ENCODE peak calls at places on chromosomes 11 and 22, in seven cellular contexts. K, C, B, E, G, O and Z are unnamed samples. For H3K27me3 and H3K36me3, the result is how much of the 10 kb centered on the place peaks cover.

GRCh38 chr11:61832758-61833157 is 4.7 kb downstream of the FADS2 start:
- DNase-seq in K (no peak), C (no peak), B (no peak), E (no peak), G (no peak), O (no peak), Z (no peak)

GRCh38 chr11:21142007-21142406 is 472.6 kb downstream of the NELL1 start:
- DNase-seq in K (no peak), C (no peak), B (peak), E (peak), G (no peak), O (no peak), Z (peak)

GRCh38 chr22:50675553-50676199 is 3.1 kb downstream of the SHANK3 start:
- DNase-seq in K (no peak), C (no peak), B (no peak), E (no peak), G (no peak), O (no peak), Z (no peak)

GRCh38 chr11:11841121-11841604 is 609 bp upstream of the USP47 start:
- DNase-seq in K (peak), C (no peak), B (peak), E (peak), G (peak), O (peak), Z (peak)

GRCh38 chr11:10650630-10651029 is 42.9 kb downstream of the IRAG1 start:
- DNase-seq in K (no peak), C (no peak), B (no peak), E (no peak), G (no peak), O (no peak), Z (no peak)

GRCh38 chr22:29093501-29093921 is 20.7 kb downstream of the KREMEN1 start:
- DNase-seq in K (peak), C (no peak), B (no peak), E (no peak), G (peak), O (no peak), Z (no peak)

GRCh38 chr11:126214446-126215240 is 3.1 kb downstream of the FAM118B start:
- DNase-seq in K (peak), C (no peak), B (peak), E (no peak), G (peak), O (peak), Z (no peak)

GRCh38 chr11:131987703-131988102 is 617.3 kb downstream of the NTM start:
- DNase-seq in K (no peak), C (no peak), B (peak), E (no peak), G (no peak), O (no peak), Z (no peak)

GRCh38 chr11:70501933-70502540 is 103.7 kb downstream of the CTTN start:
- DNase-seq in K (no peak), C (no peak), B (no peak), E (peak), G (no peak), O (no peak), Z (no peak)

GRCh38 chr11:75163917-75164316 is 13.0 kb downstream of the SLCO2B1 start:
- DNase-seq in K (no peak), C (no peak), B (no peak), E (no peak), G (no peak), O (no peak), Z (peak)
- H3K4me3 ChIP-seq in K (no peak), C (no peak), B (no peak), E (no peak), G (no peak), O (no peak), Z (no peak)

DNA sequence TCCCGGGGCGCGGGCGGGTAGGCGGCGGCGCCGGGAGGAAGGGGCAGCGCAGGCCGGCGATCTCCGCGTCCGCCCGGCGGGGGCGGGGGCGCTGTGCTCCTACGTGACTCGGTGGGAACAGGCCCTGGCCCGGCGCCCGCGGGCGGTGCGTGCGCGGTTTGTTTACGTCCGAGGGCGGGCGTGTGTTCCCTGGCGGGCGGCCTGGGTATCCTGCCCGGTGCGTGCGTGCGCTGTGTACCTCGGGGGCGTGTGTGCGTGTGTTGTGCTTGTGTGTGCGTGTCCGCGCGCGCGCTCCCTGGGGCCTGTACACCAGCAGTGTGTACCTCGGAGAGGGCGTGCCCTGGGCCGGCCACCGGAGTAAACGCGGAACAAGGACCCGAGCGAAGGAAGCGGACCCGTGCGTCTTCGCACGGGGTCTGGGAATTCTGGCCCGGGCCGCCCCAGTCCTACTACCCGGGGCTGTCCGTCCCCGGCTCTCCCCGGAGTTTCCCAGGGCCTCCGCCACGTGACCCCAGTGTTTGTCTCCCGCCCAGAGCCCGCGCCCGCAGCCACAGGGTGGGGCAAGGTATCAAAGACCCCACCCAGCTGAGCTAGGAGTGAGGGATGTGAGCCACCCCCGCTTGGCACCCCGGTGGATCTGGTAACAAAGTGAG is 769 bp downstream of the MAFF start:
- DNase-seq in K (peak), C (peak), B (peak), E (peak), G (peak), O (peak), Z (peak)
- H3K27me3 ChIP-seq in K (under half), C (under half), B (under half), E (under half), G (under half), O (under half), Z (under half)

DNA sequence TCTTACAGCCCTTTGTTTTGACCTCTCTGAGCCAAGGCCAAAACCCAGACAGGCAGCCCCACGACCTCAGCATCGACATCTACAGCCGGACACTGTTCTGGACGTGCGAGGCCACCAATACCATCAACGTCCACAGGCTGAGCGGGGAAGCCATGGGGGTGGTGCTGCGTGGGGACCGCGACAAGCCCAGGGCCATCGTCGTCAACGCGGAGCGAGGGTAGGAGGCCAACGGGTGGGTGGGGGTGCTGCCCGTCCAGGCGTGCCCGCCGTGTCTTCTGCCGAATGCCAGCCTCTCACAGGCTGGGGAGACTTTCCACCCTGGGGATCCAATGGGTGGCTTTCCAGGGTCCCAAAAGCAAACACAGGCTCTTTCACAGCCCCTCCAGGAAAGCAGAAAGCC is 37.1 kb upstream of the PPP6R3 start:
- DNase-seq in K (no peak), C (no peak), B (no peak), E (no peak), G (no peak), O (no peak), Z (no peak)
- H3K36me3 ChIP-seq in K (under half), C (under half), B (under half), E (under half), G (under half), O (under half), Z (under half)

DNA sequence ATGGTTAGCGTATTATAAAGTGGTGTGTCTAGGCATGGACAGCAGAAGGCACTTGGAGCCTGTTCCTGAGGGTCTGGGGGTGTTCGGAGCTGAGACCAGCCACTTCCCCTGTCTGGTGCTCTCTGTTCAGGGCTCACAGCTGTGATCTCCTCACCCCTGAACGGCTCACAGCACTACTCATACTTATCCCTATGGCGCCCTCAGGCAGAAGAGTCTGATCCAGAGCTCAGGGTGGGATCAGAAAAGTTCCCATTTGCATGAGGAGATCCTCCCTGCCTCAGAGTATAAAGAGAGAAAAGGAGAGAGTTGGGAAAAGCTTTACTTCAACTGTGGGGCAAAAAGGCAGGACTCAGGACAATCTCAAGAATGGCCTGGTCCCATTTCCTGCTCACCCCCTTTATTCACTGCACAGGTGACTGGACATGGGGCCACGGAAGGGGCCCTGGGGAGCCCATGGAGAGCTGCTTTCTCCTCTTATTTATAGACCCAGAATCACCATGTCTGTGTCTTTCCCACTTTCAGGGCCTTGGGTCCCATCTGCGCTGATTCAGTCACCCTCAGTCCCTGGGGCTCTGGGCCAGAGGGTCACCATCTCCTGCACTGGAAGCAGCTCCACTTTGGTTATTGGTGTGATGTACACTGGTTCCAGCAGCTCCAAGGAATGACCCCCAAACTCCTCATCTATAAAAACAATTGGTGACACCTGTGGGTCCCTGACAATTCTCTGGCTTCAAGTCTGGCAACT is 97.0 kb upstream of the TOP3B start:
- DNase-seq in K (no peak), C (no peak), B (no peak), E (peak), G (no peak), O (no peak), Z (no peak)
- H3K4me3 ChIP-seq in K (no peak), C (no peak), B (no peak), E (no peak), G (no peak), O (no peak), Z (no peak)

DNA sequence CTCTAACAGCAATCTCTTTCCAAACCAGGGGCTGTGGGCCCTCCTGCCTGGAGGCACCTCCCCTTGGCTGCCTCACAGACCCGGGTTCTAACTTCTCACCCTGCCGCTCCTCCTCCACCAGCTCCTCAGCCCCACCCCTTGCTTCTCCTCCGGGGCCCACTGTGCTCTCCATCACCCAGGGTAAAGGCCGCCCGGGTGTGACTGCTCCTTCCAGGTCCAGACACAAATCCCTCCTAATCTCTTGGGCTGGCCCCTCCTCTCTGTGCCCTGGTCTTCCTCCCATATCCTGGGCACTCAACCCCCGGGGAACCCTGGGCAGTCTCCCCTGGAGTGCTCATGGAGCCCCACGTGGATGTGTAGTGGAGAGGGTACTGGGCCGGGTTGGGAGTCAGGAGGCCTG is 14.0 kb downstream of the TMPRSS13 start:
- DNase-seq in K (no peak), C (no peak), B (peak), E (peak), G (no peak), O (no peak), Z (peak)
- H3K27me3 ChIP-seq in K (under half), C (under half), B (under half), E (under half), G (half or more), O (under half), Z (under half)

GRCh38 chr11:124638500-124638899 is 15.8 kb downstream of the TBRG1 start:
- DNase-seq in K (no peak), C (no peak), B (no peak), E (no peak), G (no peak), O (no peak), Z (no peak)

GRCh38 chr11:124627546-124627945 is 4.9 kb downstream of the TBRG1 start:
- DNase-seq in K (no peak), C (no peak), B (no peak), E (no peak), G (no peak), O (no peak), Z (no peak)

GRCh38 chr11:124629961-124630360 is 7.3 kb downstream of the TBRG1 start:
- DNase-seq in K (no peak), C (no peak), B (no peak), E (no peak), G (no peak), O (no peak), Z (no peak)

GRCh38 chr11:124633355-124633754 is 10.7 kb downstream of the TBRG1 start:
- DNase-seq in K (peak), C (no peak), B (no peak), E (no peak), G (peak), O (no peak), Z (no peak)
- H3K36me3 ChIP-seq in K (half or more), C (under half), B (under half), E (half or more), G (half or more), O (under half), Z (under half)

DNA sequence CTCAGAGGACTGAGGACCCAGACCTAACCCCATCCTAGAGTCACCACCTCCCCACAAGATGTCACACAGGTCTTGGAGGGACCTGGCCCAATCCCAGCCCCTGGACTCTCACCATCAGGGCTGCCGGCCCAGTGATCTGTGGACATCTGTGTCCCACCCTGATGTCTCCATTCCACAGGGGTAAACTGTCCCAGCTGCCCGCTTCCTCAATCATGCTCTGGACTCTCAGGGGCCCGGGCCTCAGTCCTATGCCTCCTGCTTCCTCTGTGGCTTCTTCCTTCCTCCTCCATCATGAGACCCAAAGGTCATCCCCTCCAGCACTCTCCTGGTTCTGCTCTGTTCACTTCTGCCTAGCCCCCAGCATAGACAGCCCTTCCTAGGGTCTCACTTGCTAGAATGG is 32.2 kb downstream of the ARAP1 start:
- DNase-seq in K (no peak), C (no peak), B (no peak), E (no peak), G (no peak), O (no peak), Z (no peak)
- H3K4me3 ChIP-seq in K (peak), C (peak), B (no peak), E (no peak), G (peak), O (peak), Z (no peak)

DNA sequence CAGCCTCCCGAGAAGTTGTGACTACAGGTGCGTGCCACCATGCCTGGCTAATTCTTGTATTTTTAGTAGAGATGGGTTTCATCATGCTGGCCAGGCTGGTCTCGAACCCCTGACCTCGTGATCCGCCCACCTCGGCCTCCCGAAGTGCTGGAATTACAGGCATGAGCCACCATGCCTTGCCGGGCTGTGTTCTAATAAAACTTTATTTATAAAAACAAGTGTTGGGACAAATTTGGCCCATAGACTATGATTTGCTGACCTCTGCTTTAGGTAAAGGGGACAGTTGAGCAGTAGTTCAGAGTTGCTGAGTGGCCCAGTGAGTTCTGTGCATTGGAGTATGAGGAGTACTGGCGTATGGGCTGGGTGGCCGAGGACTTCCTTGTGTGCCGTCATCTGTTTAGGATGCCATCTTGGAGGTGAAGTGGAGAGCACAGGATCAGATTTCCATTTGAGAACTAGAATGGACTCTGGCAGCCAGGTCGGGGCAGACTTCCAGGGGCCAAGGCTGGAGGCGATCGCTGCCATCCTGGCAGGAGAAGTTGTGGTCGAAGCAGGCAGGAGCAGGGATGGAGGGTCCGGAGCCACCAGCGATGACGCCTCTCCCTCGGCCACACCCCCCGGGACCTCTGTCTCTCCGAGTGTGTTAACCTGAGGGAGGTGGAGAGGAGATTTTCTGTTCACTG is 43.8 kb downstream of the FBLN1 start:
- DNase-seq in K (no peak), C (no peak), B (peak), E (no peak), G (no peak), O (no peak), Z (peak)
- H3K27me3 ChIP-seq in K (under half), C (under half), B (under half), E (under half), G (under half), O (under half), Z (under half)

GRCh38 chr11:119011476-119011875 is 6.7 kb downstream of the RPS25 start:
- DNase-seq in K (no peak), C (no peak), B (no peak), E (no peak), G (no peak), O (no peak), Z (peak)

GRCh38 chr11:119000906-119001305 is 3.0 kb downstream of the CENATAC start:
- DNase-seq in K (peak), C (no peak), B (no peak), E (no peak), G (peak), O (no peak), Z (no peak)

GRCh38 chr11:119006696-119007095 is 8.8 kb downstream of the CENATAC start:
- DNase-seq in K (no peak), C (no peak), B (no peak), E (no peak), G (no peak), O (no peak), Z (no peak)
- H3K36me3 ChIP-seq in K (under half), C (under half), B (under half), E (under half), G (under half), O (under half), Z (under half)

DNA sequence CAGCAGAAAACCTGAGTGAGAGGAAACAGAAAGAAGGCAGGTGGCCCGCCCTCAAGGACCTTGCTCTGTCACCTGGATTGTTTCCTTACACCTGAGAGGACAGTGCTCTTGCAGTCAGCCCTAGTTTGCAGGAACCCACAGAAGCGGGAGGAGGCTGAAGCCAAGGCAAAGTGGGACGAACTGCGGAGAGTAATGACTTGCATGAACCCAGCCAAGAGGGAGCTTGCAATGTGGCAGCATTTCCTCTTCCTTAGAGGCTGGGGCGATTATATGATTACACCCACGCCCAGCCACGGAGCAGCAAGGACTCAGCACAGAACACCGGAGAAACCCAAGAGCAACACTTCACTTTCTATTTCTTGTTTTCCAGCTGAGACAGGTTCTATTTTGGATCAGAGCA is 102.6 kb downstream of the SPON1 start:
- DNase-seq in K (peak), C (no peak), B (no peak), E (no peak), G (no peak), O (peak), Z (no peak)
- H3K4me3 ChIP-seq in K (no peak), C (peak), B (no peak), E (no peak), G (peak), O (no peak), Z (no peak)